ENCODE peak calls at places on chromosomes 5 and 9, in ten cellular contexts. T is lower leg skin; N is pulmonary artery endothelial cell; M is foreskin keratinocyte; H is nephron progenitor cell; A is iris pigment epithelial cell; F is H9; Q is D341Med; X is stimulated activated naive CD4-positive, alpha-beta T cell; I is foreskin fibroblast. B is an unnamed sample.

GRCh38 chr5:172886974-172887491 is 53.0 kb downstream of the ERGIC1 start:
- DNase-seq in T (no peak), N (no peak), M (peak; percentile 82), H (no peak), A (peak; percentile 100), F (no peak), Q (no peak), X (no peak), I (peak; percentile 86), B (no peak)

GRCh38 chr5:54673523-54674225 is 156.1 kb downstream of the SNX18 start:
- DNase-seq in T (no peak), N (no peak), M (no peak), H (no peak), A (peak; percentile 89), F (no peak), Q (no peak), X (no peak), I (peak; percentile 31), B (no peak)

GRCh38 chr5:164336276-164336675 is 830.9 kb downstream of the MAT2B start:
- DNase-seq in T (no peak), N (no peak), M (no peak), H (no peak), A (no peak), F (no peak), Q (no peak), X (no peak), I (no peak), B (no peak)

GRCh38 chr5:14173419-14174234 is 30.5 kb downstream of the TRIO start:
- DNase-seq in T (no peak), N (no peak), M (no peak), H (no peak), A (no peak), F (no peak), Q (no peak), X (no peak), I (peak; percentile 61), B (no peak)

GRCh38 chr9:124770359-124771020 is 621 bp downstream of the NR6A1 start:
- DNase-seq in T (peak; percentile 89), N (no peak), M (no peak), H (peak; percentile 60), A (no peak), F (no peak), Q (no peak), X (no peak), I (no peak), B (peak; percentile 79)

GRCh38 chr5:139105621-139106071 is 92.5 kb downstream of the SIL1 start:
- DNase-seq in T (peak; percentile 74), N (no peak), M (no peak), H (peak; percentile 71), A (no peak), F (no peak), Q (peak; percentile 86), X (no peak), I (no peak), B (peak; percentile 42)

GRCh38 chr9:136012651-136013050 is 51.5 kb upstream of the UBAC1 start:
- DNase-seq in T (no peak), N (no peak), M (no peak), H (peak; percentile 11), A (peak; percentile 78), F (no peak), Q (no peak), X (no peak), I (peak; percentile 56), B (no peak)

GRCh38 chr9:131117111-131117761 is 8.2 kb upstream of the NUP214 start:
- DNase-seq in T (no peak), N (peak; percentile 83), M (no peak), H (no peak), A (no peak), F (no peak), Q (no peak), X (no peak), I (no peak), B (no peak)

GRCh38 chr5:59767753-59768159 is 125.8 kb downstream of the PDE4D start:
- DNase-seq in T (no peak), N (no peak), M (no peak), H (no peak), A (peak; percentile 47), F (no peak), Q (no peak), X (no peak), I (no peak), B (no peak)

GRCh38 chr9:121735065-121735791 is 83.8 kb downstream of the DAB2IP start:
- DNase-seq in T (no peak), N (no peak), M (no peak), H (peak; percentile 40), A (peak; percentile 81), F (peak; percentile 89), Q (no peak), X (no peak), I (peak; percentile 70), B (peak; percentile 78)

GRCh38 chr5:125190232-125191051 is 444.0 kb upstream of the ZNF608 start:
- DNase-seq in T (no peak), N (no peak), M (no peak), H (no peak), A (peak; percentile 26), F (no peak), Q (no peak), X (no peak), I (peak; percentile 88), B (no peak)

GRCh38 chr9:118563677-118564076 is 805.6 kb downstream of the BRINP1 start:
- DNase-seq in T (no peak), N (no peak), M (peak; percentile 50), H (no peak), A (peak; percentile 38), F (no peak), Q (no peak), X (no peak), I (peak; percentile 3), B (no peak)

GRCh38 chr5:83118471-83118870 is 41.1 kb downstream of the XRCC4 start:
- DNase-seq in T (no peak), N (no peak), M (no peak), H (no peak), A (no peak), F (no peak), Q (no peak), X (no peak), I (no peak), B (no peak)

GRCh38 chr5:157026789-157027424 is 32.0 kb downstream of the HAVCR1 start:
- DNase-seq in T (no peak), N (no peak), M (no peak), H (no peak), A (no peak), F (peak; percentile 63), Q (peak; percentile 43), X (no peak), I (no peak), B (peak; percentile 76)

B was measured in iPS-NIHi11.